ENCODE peak calls at places on chromosome 9, in four cellular contexts. P is heart left ventricle, K is HCT116, R is sigmoid colon. M is an unnamed sample.

GRCh38 chr9:136577941-136578619 is 32.2 kb upstream of the NOTCH1 start:
- DNase-seq in P (no peak), K (peak), R (no peak), M (no peak)

GRCh38 chr9:28648723-28649122 is 1075.4 kb upstream of the C9orf72 start:
- DNase-seq in P (no peak), K (no peak), R (no peak), M (no peak)

GRCh38 chr9:127634698-127635097 is 22.6 kb downstream of the STXBP1 start:
- DNase-seq in K (peak), P (no peak), R (no peak), M (no peak)

GRCh38 chr9:97293207-97293721 is 14.2 kb upstream of the CCDC180 start:
- DNase-seq in R (no peak), P (peak), K (no peak), M (peak)

GRCh38 chr9:9942764-9943424 is 669.9 kb downstream of the PTPRD start:
- DNase-seq in K (no peak), R (no peak), P (peak), M (peak)

GRCh38 chr9:127634021-127634420 is 21.9 kb downstream of the STXBP1 start:
- DNase-seq in K (peak), P (peak), R (no peak), M (no peak)

GRCh38 chr9:89555426-89556375 is 49.1 kb upstream of the GADD45G start:
- DNase-seq in R (no peak), K (no peak), P (no peak), M (peak)

GRCh38 chr9:34991833-34992375 is 2.4 kb downstream of the DNAJB5 start:
- DNase-seq in K (peak), P (peak), R (peak), M (no peak)

DNA sequence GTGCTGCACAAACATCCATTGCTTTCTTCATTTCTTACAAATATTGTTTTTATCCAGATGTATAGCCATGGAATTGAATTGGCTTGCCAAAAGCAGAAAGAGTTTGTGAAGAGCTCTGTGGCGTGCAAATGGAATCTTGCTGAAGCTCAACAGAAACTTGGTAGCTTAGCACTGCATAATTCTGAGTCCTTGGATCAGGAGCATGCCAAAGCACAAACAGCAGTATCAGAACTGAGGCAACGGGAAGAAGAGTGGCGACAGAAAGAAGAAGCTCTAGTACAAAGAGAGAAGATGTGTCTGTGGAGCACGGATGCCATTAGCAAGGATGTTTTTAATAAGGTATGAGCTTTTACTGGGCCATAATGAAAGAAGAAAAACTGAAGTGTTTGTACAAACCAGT is 5.5 kb downstream of the CDC37L1 start:
- DNase-seq in P (no peak), K (no peak), R (no peak), M (no peak)
- H3K4me3 ChIP-seq in P (no peak), K (no peak), R (no peak), M (no peak)

DNA sequence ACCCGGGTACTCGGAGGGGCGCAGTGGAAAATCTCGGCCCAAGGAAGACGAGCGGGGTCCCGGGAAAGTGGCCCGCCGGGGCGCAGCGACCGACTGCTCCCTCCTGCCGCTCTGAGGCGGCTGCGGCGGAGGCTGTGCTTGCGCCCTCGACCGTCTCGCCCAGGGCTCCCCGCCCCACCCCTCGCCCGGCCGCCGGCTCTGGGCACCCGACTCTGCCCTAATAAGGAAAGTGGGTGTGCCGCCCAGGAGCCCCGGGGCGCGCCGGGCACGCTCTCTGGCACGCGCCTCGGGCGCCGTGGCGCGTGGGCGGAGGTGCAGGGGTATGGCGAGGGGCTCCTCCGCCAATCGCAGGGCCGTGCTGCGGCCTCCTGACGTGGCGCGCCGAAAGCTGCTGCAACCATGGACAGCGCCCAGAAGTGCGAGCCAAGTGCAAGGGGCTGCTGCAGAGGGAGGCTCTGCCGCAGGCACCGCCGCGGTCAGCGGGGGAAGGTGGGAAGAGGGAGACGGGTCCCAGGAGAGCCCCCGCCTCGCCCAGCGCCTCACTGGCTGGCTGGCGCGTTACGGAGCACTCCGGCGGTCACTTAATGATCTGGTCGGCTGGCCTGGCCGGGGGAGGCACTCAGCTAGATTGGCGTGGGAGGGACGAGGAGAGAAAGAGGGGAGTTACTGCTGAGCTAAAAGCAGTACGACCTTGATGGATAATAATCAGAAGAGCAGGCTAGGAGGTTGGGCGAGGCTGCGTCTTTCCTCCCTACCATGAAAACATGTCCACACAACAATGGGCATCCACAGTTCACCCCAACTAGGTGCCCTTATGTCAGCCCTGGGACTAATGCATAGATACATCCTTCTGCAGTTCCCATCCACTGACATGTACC is at the start of gene PRUNE2:
- DNase-seq in K (no peak), P (peak), R (peak), M (peak)
- TF ChIP-seq POLR2A in K (no peak), P (no peak), R (peak), M (no peak)

DNA sequence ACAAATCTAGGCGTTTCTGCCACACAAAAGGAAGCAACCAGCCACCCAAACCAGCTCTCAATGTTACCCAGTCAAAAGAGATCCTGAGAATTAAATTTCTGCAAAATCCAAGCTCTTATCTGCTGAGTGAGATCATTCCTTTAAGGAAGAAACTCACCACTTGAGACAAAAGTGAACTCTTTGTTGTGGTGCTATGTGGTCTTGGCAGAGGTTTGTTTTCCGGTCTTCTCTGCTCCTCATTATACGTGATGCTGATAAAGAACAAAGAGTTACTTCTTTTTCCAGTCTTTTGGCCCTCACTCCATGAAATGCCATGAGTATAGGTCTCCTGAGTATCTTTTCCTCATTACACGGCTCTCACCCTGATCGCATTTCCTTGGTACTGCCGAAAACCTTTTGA is 82.1 kb downstream of the PRKACG start:
- DNase-seq in R (no peak), P (no peak), K (no peak), M (no peak)
- H3K27ac ChIP-seq in R (no peak), P (no peak), K (no peak), M (no peak)

DNA sequence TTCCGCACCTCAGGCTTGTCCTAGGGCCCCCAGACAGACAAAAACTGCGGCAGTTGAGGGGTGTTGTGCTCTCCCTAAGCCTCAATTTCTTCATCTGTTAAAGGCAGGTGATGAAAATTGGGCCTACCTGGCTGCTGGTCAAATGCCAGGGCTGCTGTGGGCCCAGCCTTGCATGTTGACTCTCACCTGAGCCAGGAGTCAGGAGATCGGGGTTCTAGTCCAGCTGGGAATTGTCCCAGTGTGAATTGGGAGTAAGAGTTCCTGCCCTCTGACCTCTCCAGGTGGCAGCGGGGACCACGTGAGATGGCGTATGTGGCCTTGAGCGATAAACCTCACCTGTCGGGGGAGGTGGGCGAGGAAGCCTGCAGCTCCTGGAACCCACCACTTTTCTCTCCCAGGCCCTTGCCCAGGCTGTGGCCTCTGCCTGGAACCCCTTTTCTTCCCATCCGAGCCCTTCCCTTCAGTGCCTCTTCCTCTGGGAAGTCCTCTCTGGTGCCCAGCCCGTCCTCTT is 143.5 kb upstream of the IER5L start:
- DNase-seq in P (no peak), R (peak), K (no peak), M (peak)
- H3K4me3 ChIP-seq in P (no peak), R (peak), K (no peak), M (peak)

GRCh38 chr9:71885467-71885866 is 25.5 kb downstream of the ABHD17B start:
- DNase-seq in P (no peak), R (no peak), K (no peak), M (no peak)

GRCh38 chr9:71891557-71892189 is 19.3 kb downstream of the ABHD17B start:
- DNase-seq in K (no peak), P (no peak), R (no peak), M (no peak)

GRCh38 chr9:71886015-71886414 is 25.0 kb downstream of the ABHD17B start:
- DNase-seq in P (no peak), K (no peak), R (no peak), M (no peak)

GRCh38 chr9:71895122-71895521 is 15.9 kb downstream of the ABHD17B start:
- DNase-seq in R (no peak), P (no peak), K (no peak), M (no peak)

GRCh38 chr9:71890042-71890680 is 20.8 kb downstream of the ABHD17B start:
- DNase-seq in P (no peak), R (no peak), K (no peak), M (no peak)
- TF ChIP-seq POLR2A in P (no peak), R (no peak), K (no peak), M (no peak)

GRCh38 chr9:93413530-93413929 is 38.0 kb upstream of the FAM120A start:
- DNase-seq in R (no peak), P (no peak), K (no peak), M (no peak)

GRCh38 chr9:93416530-93417235 is 34.8 kb upstream of the FAM120A start:
- DNase-seq in R (no peak), P (no peak), K (no peak), M (no peak)

GRCh38 chr9:93419023-93419422 is 32.5 kb upstream of the FAM120A start:
- DNase-seq in K (no peak), P (no peak), R (no peak), M (no peak)

GRCh38 chr9:93415176-93415690 is 36.3 kb upstream of the FAM120A start:
- DNase-seq in R (no peak), P (no peak), K (no peak), M (no peak)

GRCh38 chr9:93417538-93417937 is 33.9 kb upstream of the FAM120A start:
- DNase-seq in P (no peak), K (no peak), R (no peak), M (no peak)
- H3K27ac ChIP-seq in P (no peak), K (no peak), R (no peak), M (no peak)

M was measured in right lobe of liver.